ENCODE peak calls at places on chromosomes 16 and 17, in eight cellular contexts. M is dorsolateral prefrontal cortex, F is transverse colon, L is progenitor cell of endocrine pancreas, I is uterus, B is HFFc6, H is AG10803, J is bronchial epithelial cell. S is an unnamed sample.

GRCh38 chr16:60414617-60415016 is 1621.6 kb downstream of the CDH8 start:
- DNase-seq in J (no peak), B (no peak), L (no peak), I (no peak), F (no peak), M (no peak), H (no peak), S (no peak)

GRCh38 chr17:74599531-74599939 is 7.5 kb upstream of the CD300LD start:
- DNase-seq in J (peak; percentile 62), M (no peak), F (no peak), H (no peak), I (no peak), B (no peak), L (no peak), S (no peak)

GRCh38 chr17:48728232-48729231 is at the start of gene HOXB13:
- DNase-seq in I (no peak), J (no peak), M (no peak), H (peak; percentile 57), F (peak; percentile 73), L (no peak), B (no peak), S (peak; percentile 74)

GRCh38 chr16:8660841-8661301 is 13.5 kb upstream of the ABAT start:
- DNase-seq in I (peak; percentile 41), F (peak; percentile 73), J (peak; percentile 48), L (peak; percentile 60), M (peak; percentile 57), H (peak; percentile 47), B (peak; percentile 13), S (peak; percentile 77)

GRCh38 chr16:16025214-16025968 is 76.0 kb downstream of the ABCC1 start:
- DNase-seq in F (no peak), H (peak; percentile 86), I (no peak), M (no peak), J (peak; percentile 14), L (no peak), B (peak; percentile 90), S (no peak)

GRCh38 chr17:73187203-73187769 is 5.6 kb upstream of the COG1 start:
- DNase-seq in L (no peak), M (no peak), I (no peak), H (no peak), J (no peak), B (no peak), F (peak; percentile 28), S (no peak)

GRCh38 chr17:76147211-76148014 is 6.4 kb upstream of the FOXJ1 start:
- DNase-seq in L (no peak), M (no peak), H (peak; percentile 31), I (no peak), J (peak; percentile 39), F (no peak), B (peak; percentile 15), S (no peak)

GRCh38 chr17:51371732-51372151 is 111.4 kb downstream of the UTP18 start:
- DNase-seq in I (no peak), B (peak; percentile 62), L (peak; percentile 28), H (peak; percentile 36), F (no peak), M (peak; percentile 84), J (peak; percentile 57), S (peak; percentile 53)

GRCh38 chr17:58264407-58265103 is 16.2 kb downstream of the MPO start:
- DNase-seq in I (no peak), B (no peak), F (no peak), J (no peak), H (no peak), L (no peak), M (no peak), S (no peak)

GRCh38 chr17:9432867-9433495 is 142.6 kb downstream of the STX8 start:
- DNase-seq in M (no peak), L (no peak), H (peak; percentile 81), J (no peak), I (no peak), B (peak; percentile 10), F (no peak), S (no peak)

GRCh38 chr17:80034977-80035686 is 540 bp downstream of the TBC1D16 start:
- DNase-seq in M (no peak), H (peak; percentile 36), I (no peak), L (peak; percentile 32), F (peak; percentile 54), J (peak; percentile 10), B (peak; percentile 25), S (peak; percentile 49)

GRCh38 chr16:55876854-55877253 is 1.7 kb upstream of the CES5A start:
- DNase-seq in F (no peak), L (no peak), J (no peak), B (no peak), M (no peak), H (peak; percentile 1), I (no peak), S (no peak)

GRCh38 chr16:84143081-84143480 is 1.9 kb downstream of the HSDL1 start:
- DNase-seq in M (no peak), I (no peak), J (no peak), B (no peak), F (no peak), H (no peak), L (no peak), S (no peak)

GRCh38 chr16:84143784-84144199 is 1.2 kb downstream of the HSDL1 start:
- DNase-seq in I (no peak), J (no peak), M (no peak), H (no peak), F (no peak), B (no peak), L (no peak), S (peak; percentile 44)

GRCh38 chr16:84138824-84139627 is 6.0 kb downstream of the HSDL1 start:
- DNase-seq in J (no peak), B (no peak), I (no peak), H (peak; percentile 49), M (no peak), F (no peak), L (no peak), S (no peak)

GRCh38 chr16:84139628-84140258 is 5.2 kb downstream of the HSDL1 start:
- DNase-seq in I (no peak), F (no peak), M (no peak), L (no peak), H (no peak), B (no peak), J (no peak), S (no peak)

GRCh38 chr16:84141143-84141670 is 3.8 kb downstream of the HSDL1 start:
- DNase-seq in L (no peak), B (no peak), J (no peak), F (no peak), I (no peak), H (no peak), M (no peak), S (no peak)
- TF ChIP-seq CTCF in L (no peak), B (no peak), J (no peak), F (no peak), I (no peak), H (no peak), M (no peak), S (no peak)

GRCh38 chr16:3577302-3577752 is at the start of gene NLRC3:
- DNase-seq in B (no peak), J (no peak), I (no peak), M (no peak), H (no peak), F (peak; percentile 28), L (no peak), S (no peak)

GRCh38 chr16:3576211-3576610 is 992 bp downstream of the NLRC3 start:
- DNase-seq in I (no peak), F (no peak), L (no peak), B (no peak), M (no peak), H (no peak), J (no peak), S (no peak)

GRCh38 chr16:3573146-3573815 is 3.9 kb downstream of the NLRC3 start:
- DNase-seq in F (no peak), B (no peak), H (no peak), I (no peak), L (no peak), M (no peak), J (no peak), S (no peak)

GRCh38 chr16:3575491-3575890 is 1.7 kb downstream of the NLRC3 start:
- DNase-seq in F (no peak), L (no peak), B (no peak), J (no peak), H (no peak), M (no peak), I (no peak), S (no peak)

GRCh38 chr16:3574195-3574594 is 3.0 kb downstream of the NLRC3 start:
- DNase-seq in F (no peak), J (no peak), M (no peak), L (no peak), B (no peak), I (no peak), H (no peak), S (no peak)
- TF ChIP-seq CTCF in F (no peak), J (no peak), M (no peak), L (no peak), B (no peak), I (no peak), H (no peak), S (no peak)

DNA sequence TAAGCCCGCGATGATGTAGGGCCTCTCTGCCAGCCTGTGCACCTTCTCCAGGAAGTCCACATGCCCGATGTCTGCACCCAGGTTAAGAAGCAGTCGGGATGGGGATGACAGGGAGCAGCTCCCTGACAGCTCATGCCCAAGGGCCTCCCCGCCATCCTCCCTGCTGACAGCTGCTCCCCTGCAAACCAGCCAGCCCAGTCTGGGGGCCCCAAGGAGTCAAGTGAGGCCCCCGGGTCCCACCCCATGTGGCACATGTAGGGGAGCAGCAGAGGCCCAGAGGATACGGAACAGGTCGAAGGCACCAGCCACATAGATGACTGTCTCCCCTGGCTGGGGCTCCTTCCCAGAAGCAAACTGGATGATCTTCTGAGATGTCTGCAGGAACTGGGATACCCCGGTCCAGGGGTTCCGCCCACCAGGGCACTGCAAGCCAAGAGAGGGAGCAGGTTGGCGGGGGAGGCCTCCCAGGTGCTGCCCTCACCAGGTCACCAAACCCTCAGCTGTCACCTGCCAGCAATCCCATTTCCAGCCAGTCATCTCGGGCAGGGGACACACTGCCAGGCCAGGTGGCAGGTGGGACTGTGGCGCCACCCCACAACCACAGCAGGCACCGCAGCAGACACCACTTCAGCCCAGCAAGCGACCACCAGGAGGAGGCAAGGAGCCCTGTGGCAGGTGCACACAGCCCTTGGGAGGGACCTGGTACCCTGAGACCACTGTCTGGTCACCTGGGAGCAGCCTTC is 4.6 kb downstream of the PCYT2 start:
- DNase-seq in J (no peak), L (no peak), F (no peak), H (no peak), M (no peak), I (no peak), B (no peak), S (no peak)
- TF ChIP-seq CTCF in J (peak; percentile 32), L (no peak), F (no peak), H (no peak), M (no peak), I (no peak), B (peak; percentile 38), S (no peak)

DNA sequence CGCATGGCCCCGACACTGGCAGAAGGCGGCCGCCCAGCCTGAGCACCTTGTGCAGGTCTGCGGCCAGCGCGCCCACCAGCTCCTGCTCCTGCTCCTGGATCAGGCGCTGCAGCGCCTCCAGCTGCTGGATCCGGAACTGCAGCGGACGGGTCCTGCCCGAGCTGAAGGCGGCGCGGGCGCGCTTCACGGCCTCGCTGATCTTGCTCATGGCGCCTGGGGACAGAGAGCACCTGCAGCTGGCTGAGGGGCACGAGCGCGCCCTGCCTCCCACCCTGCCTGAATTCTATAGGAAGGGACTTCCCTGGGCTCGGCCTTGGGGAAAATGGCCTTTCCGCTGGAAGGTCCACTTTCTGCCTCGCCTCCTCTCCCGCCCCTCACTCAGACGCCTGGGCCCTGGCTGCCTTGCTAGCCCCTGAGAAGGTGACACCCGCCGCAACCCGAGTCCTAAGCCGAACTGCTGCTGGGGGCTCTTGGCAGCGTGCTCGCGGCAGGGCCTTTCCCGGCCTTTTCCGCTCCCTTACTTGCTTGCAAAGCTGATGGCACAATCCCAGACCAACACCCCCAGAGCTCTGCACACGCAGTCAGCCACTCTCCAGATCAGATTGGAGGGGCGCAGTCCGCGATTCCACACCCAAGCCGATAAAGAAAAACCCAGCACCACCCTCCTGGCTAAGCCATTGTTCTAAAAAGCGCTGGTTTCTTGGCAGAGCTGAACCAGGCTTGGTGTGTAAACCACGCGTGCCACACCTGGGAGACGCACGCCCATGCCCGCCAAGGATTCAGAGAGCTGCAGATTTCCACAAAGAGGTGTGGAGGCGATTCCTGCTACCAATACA is 3.0 kb downstream of the ALDH3A1 start:
- DNase-seq in I (peak; percentile 92), M (peak; percentile 94), F (peak; percentile 96), B (peak; percentile 48), J (peak; percentile 69), L (peak; percentile 98), H (peak; percentile 49), S (peak; percentile 99)
- TF ChIP-seq CTCF in I (peak; percentile 91), M (peak; percentile 96), F (peak; percentile 98), B (peak; percentile 88), J (peak; percentile 97), L (peak; percentile 96), H (peak; percentile 69), S (peak; percentile 96)